ENCODE peak calls at places on chromosomes 16 and 17, in eight cellular contexts. E is upper lobe of left lung, K is SK-N-SH, F is breast epithelium, W is stomach, D is GM12891, V is HL-60, U is transverse colon. M is an unnamed sample.

GRCh38 chr16:89325861-89326471 is 108.5 kb downstream of the ZNF778 start:
- DNase-seq in D (no peak), F (no peak), E (peak), K (no peak), W (peak), U (peak), V (peak), M (no peak)

GRCh38 chr16:25855063-25855462 is 163.3 kb downstream of the HS3ST4 start:
- DNase-seq in W (no peak), D (no peak), F (no peak), U (no peak), K (no peak), V (no peak), E (no peak), M (no peak)

GRCh38 chr16:19907161-19907992 is 22.7 kb upstream of the GPRC5B start:
- DNase-seq in E (peak), F (no peak), K (peak), W (peak), D (peak), V (peak), U (peak), M (peak)

GRCh38 chr17:72176902-72177660 is 56.3 kb downstream of the SOX9 start:
- DNase-seq in U (peak), W (no peak), V (no peak), E (no peak), D (no peak), K (no peak), F (no peak), M (no peak)

GRCh38 chr17:78137392-78138203 is 7.0 kb downstream of the TMC8 start:
- DNase-seq in U (peak), V (peak), E (peak), F (no peak), W (no peak), D (no peak), K (peak), M (no peak)

GRCh38 chr17:32503251-32504165 is 16.7 kb downstream of the CDK5R1 start:
- DNase-seq in W (no peak), V (peak), U (peak), K (no peak), D (no peak), E (peak), F (no peak), M (no peak)

GRCh38 chr16:2038359-2039285 is 9.0 kb downstream of the NTHL1 start:
- DNase-seq in U (no peak), V (no peak), W (no peak), D (no peak), K (peak), E (no peak), F (no peak), M (no peak)

GRCh38 chr17:45222994-45223540 is 1.4 kb downstream of the FMNL1 start:
- DNase-seq in D (no peak), U (no peak), W (no peak), V (no peak), F (no peak), E (no peak), K (peak), M (no peak)

GRCh38 chr17:1532836-1533602 is 16.6 kb upstream of the INPP5K start:
- DNase-seq in V (peak), D (peak), E (no peak), U (no peak), F (no peak), K (peak), W (no peak), M (no peak)

GRCh38 chr17:1590031-1590746 is 27.6 kb upstream of the PITPNA start:
- DNase-seq in K (no peak), V (no peak), D (no peak), U (peak), E (peak), W (peak), F (no peak), M (no peak)

GRCh38 chr17:49496183-49496865 is 1.2 kb downstream of the NGFR start:
- DNase-seq in W (peak), K (peak), F (peak), D (peak), E (peak), U (peak), V (peak), M (peak)

GRCh38 chr17:48995332-48995870 is 1.8 kb upstream of the IGF2BP1 start:
- DNase-seq in W (no peak), U (no peak), F (no peak), V (no peak), E (no peak), D (no peak), K (no peak), M (no peak)

GRCh38 chr17:27506348-27507218 is 50.3 kb downstream of the KSR1 start:
- DNase-seq in W (no peak), U (no peak), K (no peak), F (no peak), V (no peak), D (peak), E (no peak), M (peak)

GRCh38 chr16:8903004-8903403 is 20.9 kb downstream of the LITAFD start:
- DNase-seq in K (no peak), F (no peak), E (no peak), D (no peak), W (no peak), U (no peak), V (no peak), M (no peak)

GRCh38 chr17:43936434-43936833 is 5.8 kb downstream of the PPY start:
- DNase-seq in D (no peak), V (no peak), U (no peak), E (no peak), K (no peak), W (no peak), F (no peak), M (no peak)

GRCh38 chr16:81548901-81549546 is 104.4 kb downstream of the CMIP start:
- DNase-seq in U (peak), K (no peak), E (no peak), F (no peak), V (no peak), W (no peak), D (no peak), M (no peak)

GRCh38 chr17:77927777-77928518 is 30.6 kb upstream of the TNRC6C start:
- DNase-seq in K (peak), U (no peak), E (no peak), D (no peak), F (no peak), V (no peak), W (no peak), M (no peak)

GRCh38 chr17:560379-560935 is 154.2 kb downstream of the VPS53 start:
- DNase-seq in K (no peak), D (no peak), U (no peak), E (no peak), V (no peak), W (no peak), F (no peak), M (no peak)

GRCh38 chr17:60640503-60640902 is 37.1 kb upstream of the BCAS3 start:
- DNase-seq in E (no peak), F (no peak), D (no peak), U (no peak), W (no peak), K (no peak), V (no peak), M (no peak)

GRCh38 chr16:75653926-75654325 is 6.4 kb downstream of the TERF2IP start:
- DNase-seq in F (no peak), U (no peak), V (no peak), K (peak), W (no peak), E (no peak), D (no peak), M (no peak)

GRCh38 chr16:1800703-1801102 is 7.2 kb upstream of the IGFALS start:
- DNase-seq in U (no peak), F (no peak), V (no peak), D (no peak), K (no peak), W (no peak), E (no peak), M (no peak)

GRCh38 chr16:4260360-4260759 is 12.5 kb downstream of the TFAP4 start:
- DNase-seq in U (peak), W (peak), D (no peak), F (no peak), E (peak), K (no peak), V (no peak), M (no peak)

GRCh38 chr17:21001813-21002221 is 41.0 kb downstream of the USP22 start:
- DNase-seq in W (no peak), V (no peak), D (no peak), F (no peak), E (no peak), U (peak), K (no peak), M (no peak)

GRCh38 chr17:37527249-37527851 is 37.7 kb downstream of the DUSP14 start:
- DNase-seq in E (no peak), U (no peak), K (peak), F (no peak), V (peak), D (no peak), W (no peak), M (peak)

GRCh38 chr17:67365762-67366192 is 600 bp downstream of the PSMD12 start:
- DNase-seq in F (no peak), W (no peak), U (no peak), E (no peak), V (peak), K (peak), D (no peak), M (no peak)

GRCh38 chr16:13906426-13907089 is 13.4 kb upstream of the ERCC4 start:
- DNase-seq in W (no peak), V (peak), U (no peak), D (no peak), E (no peak), F (no peak), K (no peak), M (no peak)

GRCh38 chr17:40726919-40727318 is 23.4 kb upstream of the KRT24 start:
- DNase-seq in D (no peak), V (no peak), K (no peak), W (no peak), E (no peak), U (no peak), F (no peak), M (no peak)

GRCh38 chr17:27153005-27153404 is 140.9 kb upstream of the WSB1 start:
- DNase-seq in U (no peak), D (no peak), W (no peak), V (no peak), F (no peak), K (no peak), E (no peak), M (no peak)

GRCh38 chr16:10114411-10114810 is 67.8 kb downstream of the GRIN2A start:
- DNase-seq in K (no peak), E (no peak), V (no peak), F (no peak), D (no peak), W (no peak), U (no peak), M (no peak)

GRCh38 chr17:43579570-43580140 is 33.5 kb upstream of the ETV4 start:
- DNase-seq in D (no peak), U (no peak), E (no peak), K (no peak), V (no peak), W (no peak), F (no peak), M (no peak)

GRCh38 chr17:66953661-66954060 is 10.8 kb upstream of the CACNG4 start:
- DNase-seq in E (no peak), D (no peak), U (no peak), F (no peak), W (no peak), V (no peak), K (peak), M (no peak)

GRCh38 chr17:49031965-49032928 is 35.1 kb downstream of the IGF2BP1 start:
- DNase-seq in F (no peak), V (peak), D (peak), E (peak), U (peak), K (peak), W (peak), M (peak)

GRCh38 chr16:73735954-73736353 is 560.7 kb upstream of the PSMD7 start:
- DNase-seq in D (no peak), V (no peak), E (no peak), K (no peak), U (no peak), W (no peak), F (no peak), M (no peak)

GRCh38 chr16:66515543-66516171 is 34.3 kb downstream of the TK2 start:
- DNase-seq in E (peak), U (no peak), K (no peak), F (no peak), V (peak), W (no peak), D (no peak), M (no peak)

GRCh38 chr17:75684249-75684648 is 17.1 kb downstream of the SAP30BP start:
- DNase-seq in V (no peak), U (no peak), K (no peak), E (no peak), F (no peak), W (no peak), D (no peak), M (no peak)

GRCh38 chr17:75521951-75522727 is 3.4 kb upstream of the LLGL2 start:
- DNase-seq in K (no peak), W (no peak), F (no peak), U (no peak), E (no peak), D (no peak), V (no peak), M (no peak)

GRCh38 chr17:76054112-76054476 is 18.2 kb downstream of the SRP68 start:
- DNase-seq in F (no peak), W (no peak), K (no peak), E (peak), D (no peak), U (no peak), V (no peak), M (no peak)

GRCh38 chr17:37744633-37744927 is 279 bp downstream of the HNF1B start:
- DNase-seq in U (no peak), F (no peak), V (no peak), E (no peak), D (no peak), K (no peak), W (no peak), M (no peak)

GRCh38 chr16:81394966-81395655 is 49.5 kb upstream of the CMIP start:
- DNase-seq in E (no peak), V (no peak), F (no peak), K (no peak), W (peak), U (no peak), D (no peak), M (no peak)

GRCh38 chr16:84618428-84619102 is 687 bp upstream of the COTL1 start:
- DNase-seq in V (no peak), U (no peak), W (no peak), K (peak), D (no peak), F (no peak), E (no peak), M (no peak)
- TF ChIP-seq POLR2AphosphoS5 in V (no peak), U (peak), W (peak), K (peak), D (no peak), F (no peak), E (peak), M (no peak)

DNA sequence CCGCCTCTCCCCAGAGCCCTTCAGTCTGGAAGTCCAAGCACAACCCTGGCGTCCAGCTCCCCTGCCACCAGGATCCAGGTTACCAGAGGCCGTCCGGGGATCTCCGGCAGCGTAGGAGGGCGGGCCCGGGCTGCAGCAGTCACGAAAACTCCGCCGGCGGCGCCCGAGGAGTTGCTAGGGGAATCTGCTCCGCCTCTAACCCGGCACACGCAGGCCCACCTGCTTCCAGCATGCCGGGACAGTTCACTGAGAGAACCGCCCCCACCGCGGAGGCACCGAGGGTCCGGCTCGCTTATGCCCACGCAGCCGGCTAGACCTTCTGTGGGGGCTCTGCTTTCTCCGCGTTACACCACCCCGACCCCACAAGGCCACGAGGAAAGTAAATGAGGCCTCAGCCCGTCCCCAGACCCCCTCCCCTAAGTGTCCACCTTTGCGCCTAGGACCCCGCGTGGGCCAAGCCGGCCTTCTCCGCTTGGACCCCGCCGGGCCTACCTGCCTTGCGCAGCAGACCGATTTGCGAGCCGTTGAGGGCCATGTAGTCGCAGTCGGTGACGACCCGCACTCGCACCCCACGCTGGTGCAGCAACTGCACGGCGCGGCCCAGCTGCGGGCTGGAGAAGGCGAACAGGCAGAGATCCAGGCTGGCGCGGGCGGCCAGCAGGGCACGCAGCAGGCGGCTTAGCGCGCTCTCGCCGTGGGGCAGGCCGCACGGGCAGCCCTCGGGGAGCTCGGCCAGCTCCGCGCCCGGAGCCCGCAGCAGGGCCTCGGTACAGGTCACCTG is 575 bp downstream of the PLD6 start:
- DNase-seq in D (peak), W (peak), V (peak), F (no peak), U (peak), E (peak), K (peak), M (peak)
- TF ChIP-seq POLR2AphosphoS5 in D (peak), W (no peak), V (no peak), F (no peak), U (no peak), E (no peak), K (no peak), M (peak)

DNA sequence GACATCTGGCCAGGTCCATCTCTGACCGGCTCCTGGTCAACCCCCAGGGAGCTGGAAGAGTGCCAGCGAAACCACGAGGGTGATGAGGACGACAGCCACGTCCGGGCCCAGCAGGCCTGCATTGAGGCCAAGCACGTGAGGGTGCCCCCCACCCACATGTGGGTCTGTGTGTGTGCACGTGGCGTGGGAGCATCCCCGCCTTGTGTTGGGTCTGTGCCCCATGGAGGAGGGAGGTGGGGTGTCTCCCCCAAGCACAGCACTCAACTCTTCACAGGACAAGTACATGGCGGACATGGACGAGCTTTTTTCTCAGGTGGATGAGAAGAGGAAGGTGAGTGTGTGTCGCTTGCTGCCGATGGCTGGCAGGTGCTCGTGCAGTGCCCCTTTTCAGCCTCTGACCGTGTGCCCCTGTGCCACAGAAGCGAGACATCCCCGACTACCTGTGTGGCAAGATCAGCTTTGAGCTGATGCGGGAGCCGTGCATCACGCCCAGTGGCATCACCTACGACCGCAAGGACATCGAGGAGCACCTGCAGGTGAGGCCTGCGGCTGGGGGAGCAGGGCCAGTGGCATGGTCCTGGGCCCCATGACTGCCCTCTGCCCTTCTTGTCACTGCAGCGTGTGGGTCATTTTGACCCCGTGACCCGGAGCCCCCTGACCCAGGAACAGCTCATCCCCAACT is 1.7 kb downstream of the STUB1 start:
- DNase-seq in E (no peak), U (no peak), F (no peak), W (no peak), D (no peak), V (no peak), K (no peak), M (no peak)
- TF ChIP-seq POLR2AphosphoS5 in E (no peak), U (no peak), F (no peak), W (no peak), D (no peak), V (no peak), K (no peak), M (peak)

GRCh38 chr16:58025351-58026138 is at the start of gene MMP15:
- DNase-seq in U (peak), E (peak), D (peak), W (peak), V (peak), F (peak), K (peak), M (peak)

GRCh38 chr16:58024673-58025350 is 742 bp upstream of the MMP15 start:
- DNase-seq in U (peak), F (no peak), K (peak), W (peak), E (peak), D (no peak), V (peak), M (no peak)

GRCh38 chr16:58026705-58027340 is 1.3 kb downstream of the MMP15 start:
- DNase-seq in U (peak), F (no peak), W (peak), D (no peak), V (no peak), E (no peak), K (peak), M (no peak)

GRCh38 chr16:58027341-58028167 is 2.0 kb downstream of the MMP15 start:
- DNase-seq in K (peak), F (no peak), U (peak), E (peak), V (no peak), W (peak), D (no peak), M (no peak)

GRCh38 chr16:58026139-58026704 is 668 bp downstream of the MMP15 start:
- DNase-seq in U (peak), D (no peak), V (no peak), F (no peak), K (peak), W (peak), E (no peak), M (no peak)
- TF ChIP-seq POLR2AphosphoS5 in U (no peak), D (no peak), V (no peak), F (no peak), K (no peak), W (no peak), E (no peak), M (no peak)

DNA sequence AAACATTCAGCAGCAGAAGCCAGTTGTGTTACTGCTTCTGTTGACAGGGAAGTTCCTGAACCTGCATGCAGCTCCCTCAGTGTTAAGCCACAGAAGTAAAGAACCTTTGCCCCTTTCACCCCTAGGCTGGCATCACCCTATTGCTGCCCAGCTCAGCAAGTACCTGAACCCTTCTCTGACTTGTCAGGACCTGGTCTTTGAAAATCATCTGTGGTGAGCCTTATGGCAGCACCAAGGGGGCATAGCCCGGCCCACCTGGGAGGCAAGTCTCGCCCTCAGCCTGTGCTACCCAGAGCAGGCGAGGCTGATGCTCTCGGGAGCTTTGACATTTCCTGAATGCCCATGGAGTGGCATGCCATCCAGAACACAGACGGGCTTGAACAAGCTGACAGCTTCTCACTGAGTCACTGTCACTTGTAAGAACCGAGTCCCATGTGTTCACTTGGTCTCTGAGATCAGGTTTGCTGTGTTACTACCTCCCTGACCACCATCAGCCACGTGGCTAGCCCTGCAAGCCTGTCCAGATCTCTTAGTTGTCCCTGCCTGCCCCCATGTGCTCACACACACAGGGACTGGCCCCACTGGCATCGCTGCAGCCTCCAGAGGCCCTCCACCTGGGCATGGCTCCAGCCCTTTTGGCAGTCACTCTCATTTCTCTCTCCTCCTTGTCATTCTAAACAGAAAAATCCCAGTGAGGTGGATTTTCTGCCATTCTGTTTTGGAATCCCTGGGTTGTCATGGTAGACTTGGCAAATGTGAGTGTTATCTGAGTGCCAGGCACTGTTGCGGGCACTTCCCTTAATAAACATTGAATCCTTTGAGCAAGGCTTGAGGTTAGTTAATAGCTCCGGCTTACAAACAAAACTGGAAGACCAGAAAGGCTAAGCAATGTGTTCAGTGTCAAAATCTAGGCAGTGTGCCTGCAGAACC is 2.9 kb upstream of the CARMIL2 start:
- DNase-seq in V (no peak), F (no peak), U (no peak), E (peak), W (peak), D (no peak), K (no peak), M (no peak)
- TF ChIP-seq POLR2AphosphoS5 in V (no peak), F (no peak), U (no peak), E (no peak), W (no peak), D (no peak), K (no peak), M (no peak)